ENCODE peak calls at places on chromosomes 7 and 10, in seven cellular contexts. One of them, this sample, is unnamed.

GRCh38 chr10:87841215-87841614 is 22.1 kb downstream of the KLLN start:
- DNase-seq in H1: no peak
- DNase-seq in trophoblast cell: no peak
- DNase-seq in neuronal stem cell: no peak
- DNase-seq in IMR-90: peak; percentile 52
- DNase-seq in mesendoderm: no peak
- DNase-seq in mesenchymal stem cell: no peak
- DNase-seq in this sample: no peak

GRCh38 chr7:118711631-118712156 is 487.2 kb downstream of the ANKRD7 start:
- DNase-seq in H1: no peak
- DNase-seq in trophoblast cell: no peak
- DNase-seq in neuronal stem cell: no peak
- DNase-seq in IMR-90: no peak
- DNase-seq in mesendoderm: no peak
- DNase-seq in mesenchymal stem cell: no peak
- DNase-seq in this sample: no peak

GRCh38 chr10:75191821-75192568 is 18.6 kb upstream of the VDAC2 start:
- DNase-seq in H1: no peak
- DNase-seq in trophoblast cell: peak; percentile 26
- DNase-seq in neuronal stem cell: no peak
- DNase-seq in IMR-90: peak; percentile 97
- DNase-seq in mesendoderm: peak; percentile 33
- DNase-seq in mesenchymal stem cell: peak; percentile 96
- DNase-seq in this sample: no peak

GRCh38 chr10:31723074-31723750 is 205.4 kb downstream of the ARHGAP12 start:
- DNase-seq in H1: no peak
- DNase-seq in trophoblast cell: peak; percentile 10
- DNase-seq in neuronal stem cell: no peak
- DNase-seq in IMR-90: peak; percentile 52
- DNase-seq in mesendoderm: no peak
- DNase-seq in mesenchymal stem cell: peak; percentile 29
- DNase-seq in this sample: no peak

GRCh38 chr10:114026189-114027040 is 17.3 kb upstream of the ADRB1 start:
- DNase-seq in H1: no peak
- DNase-seq in trophoblast cell: peak; percentile 40
- DNase-seq in neuronal stem cell: no peak
- DNase-seq in IMR-90: peak; percentile 53
- DNase-seq in mesendoderm: peak; percentile 72
- DNase-seq in mesenchymal stem cell: peak; percentile 86
- DNase-seq in this sample: no peak

GRCh38 chr10:28623483-28623882 is 53.8 kb upstream of the BAMBI start:
- DNase-seq in H1: no peak
- DNase-seq in trophoblast cell: no peak
- DNase-seq in neuronal stem cell: no peak
- DNase-seq in IMR-90: no peak
- DNase-seq in mesendoderm: no peak
- DNase-seq in mesenchymal stem cell: no peak
- DNase-seq in this sample: no peak

GRCh38 chr10:127976701-127977367 is 69.9 kb downstream of the PTPRE start:
- DNase-seq in H1: no peak
- DNase-seq in trophoblast cell: no peak
- DNase-seq in neuronal stem cell: no peak
- DNase-seq in IMR-90: no peak
- DNase-seq in mesendoderm: no peak
- DNase-seq in mesenchymal stem cell: peak; percentile 79
- DNase-seq in this sample: peak; percentile 4

GRCh38 chr10:33155720-33156638 is 178.5 kb downstream of the NRP1 start:
- DNase-seq in H1: no peak
- DNase-seq in trophoblast cell: peak; percentile 60
- DNase-seq in neuronal stem cell: no peak
- DNase-seq in IMR-90: peak; percentile 91
- DNase-seq in mesendoderm: peak; percentile 68
- DNase-seq in mesenchymal stem cell: peak; percentile 29
- DNase-seq in this sample: no peak

GRCh38 chr7:90763108-90763507 is 167.0 kb downstream of the CDK14 start:
- DNase-seq in H1: no peak
- DNase-seq in trophoblast cell: no peak
- DNase-seq in neuronal stem cell: no peak
- DNase-seq in IMR-90: no peak
- DNase-seq in mesendoderm: no peak
- DNase-seq in mesenchymal stem cell: no peak
- DNase-seq in this sample: no peak

GRCh38 chr10:78865518-78865835 is 203.3 kb upstream of the ZMIZ1 start:
- DNase-seq in H1: no peak
- DNase-seq in trophoblast cell: no peak
- DNase-seq in neuronal stem cell: no peak
- DNase-seq in IMR-90: peak; percentile 3
- DNase-seq in mesendoderm: no peak
- DNase-seq in mesenchymal stem cell: no peak
- DNase-seq in this sample: no peak

GRCh38 chr10:23157691-23158369 is 34.3 kb upstream of the PTF1A start:
- DNase-seq in H1: no peak
- DNase-seq in trophoblast cell: peak; percentile 46
- DNase-seq in neuronal stem cell: no peak
- DNase-seq in IMR-90: peak; percentile 39
- DNase-seq in mesendoderm: peak; percentile 73
- DNase-seq in mesenchymal stem cell: peak; percentile 63
- DNase-seq in this sample: peak; percentile 33

GRCh38 chr7:70420263-70420662 is 711.7 kb upstream of the GALNT17 start:
- DNase-seq in H1: no peak
- DNase-seq in trophoblast cell: no peak
- DNase-seq in neuronal stem cell: no peak
- DNase-seq in IMR-90: no peak
- DNase-seq in mesendoderm: no peak
- DNase-seq in mesenchymal stem cell: no peak
- DNase-seq in this sample: no peak

GRCh38 chr7:46625032-46625431 is 704.0 kb upstream of the IGFBP3 start:
- DNase-seq in H1: no peak
- DNase-seq in trophoblast cell: no peak
- DNase-seq in neuronal stem cell: no peak
- DNase-seq in IMR-90: no peak
- DNase-seq in mesendoderm: peak; percentile 31
- DNase-seq in mesenchymal stem cell: no peak
- DNase-seq in this sample: no peak

GRCh38 chr7:46616636-46617035 is 695.6 kb upstream of the IGFBP3 start:
- DNase-seq in H1: no peak
- DNase-seq in trophoblast cell: no peak
- DNase-seq in neuronal stem cell: no peak
- DNase-seq in IMR-90: peak; percentile 34
- DNase-seq in mesendoderm: peak; percentile 28
- DNase-seq in mesenchymal stem cell: peak; percentile 39
- DNase-seq in this sample: no peak

DNA sequence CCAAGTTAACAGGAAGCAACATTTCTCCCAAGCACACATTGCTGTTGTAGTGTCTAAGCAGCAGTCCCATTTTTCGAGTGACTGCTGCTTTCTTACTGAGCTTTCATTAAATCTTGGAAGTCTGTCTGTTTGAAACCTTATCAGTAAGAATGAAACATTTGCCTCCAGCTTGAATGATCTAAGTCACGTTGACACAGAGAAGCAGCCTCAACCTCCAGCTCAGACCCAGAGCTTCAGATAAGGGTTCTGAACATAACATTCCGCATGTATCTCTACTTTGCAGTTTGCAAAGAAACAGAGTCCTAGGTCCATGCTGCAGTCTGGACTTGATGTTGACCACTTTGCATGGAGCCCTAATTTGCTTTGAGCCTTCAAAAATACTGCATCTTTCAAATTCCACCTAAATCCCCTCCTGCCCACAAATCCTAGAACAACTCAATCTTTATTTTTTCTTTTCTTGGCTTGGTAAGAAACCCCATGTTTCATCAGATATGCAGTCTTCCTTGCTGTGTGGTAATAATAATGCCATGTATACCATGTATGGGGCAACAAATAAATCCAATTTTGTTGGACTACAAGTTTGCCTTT is 698.7 kb upstream of the IGFBP3 start:
- DNase-seq in H1: no peak
- DNase-seq in trophoblast cell: peak; percentile 61
- DNase-seq in neuronal stem cell: no peak
- DNase-seq in IMR-90: no peak
- DNase-seq in mesendoderm: no peak
- DNase-seq in mesenchymal stem cell: peak; percentile 19
- DNase-seq in this sample: no peak
- H3K23ac ChIP-seq in H1: no peak overlapping the region
- H3K23ac ChIP-seq in trophoblast cell: no peak overlapping the region
- H3K23ac ChIP-seq in neuronal stem cell: no peak overlapping the region
- H3K23ac ChIP-seq in IMR-90: no peak overlapping the region
- H3K23ac ChIP-seq in mesendoderm: no peak overlapping the region
- H3K23ac ChIP-seq in mesenchymal stem cell: no peak overlapping the region
- H3K23ac ChIP-seq in this sample: no peak overlapping the region

DNA sequence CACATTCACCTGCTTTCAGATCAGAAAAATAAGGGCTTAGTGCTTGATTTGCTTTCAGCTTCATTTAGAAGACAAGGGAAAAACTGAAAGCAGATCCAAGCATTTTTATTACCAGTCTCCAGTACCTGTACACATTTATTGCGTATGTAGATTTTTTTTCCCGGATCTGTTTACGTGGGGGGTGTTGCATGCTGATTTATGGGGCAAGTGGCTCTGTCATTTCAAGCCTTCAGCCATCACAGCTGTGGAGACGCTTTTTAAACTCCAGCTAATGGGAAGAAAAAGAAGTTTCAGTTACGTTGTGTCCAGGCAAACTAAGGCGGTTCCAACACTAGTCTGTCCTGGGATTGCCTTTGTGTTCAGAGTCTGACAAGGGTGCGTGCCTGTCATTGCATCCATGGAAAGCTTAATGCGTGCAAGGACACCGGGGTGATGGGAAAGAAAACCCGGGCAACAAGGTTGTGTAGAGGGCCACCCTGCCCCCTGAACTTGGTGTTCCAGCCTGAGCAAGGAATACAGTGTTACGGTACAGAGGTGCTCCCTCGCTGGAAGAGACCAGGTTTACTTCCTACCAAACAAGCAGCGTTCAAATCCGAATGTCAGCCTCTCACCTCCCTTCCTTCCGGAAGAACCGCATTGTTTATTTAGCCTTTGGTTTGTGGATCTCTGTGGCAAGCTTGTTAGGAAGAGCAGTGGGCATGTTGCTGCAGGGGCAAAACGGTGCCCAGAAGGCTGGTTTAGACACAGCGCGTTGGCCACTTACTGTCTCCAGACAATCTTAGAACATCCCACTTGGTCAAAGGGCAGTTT is 128.2 kb downstream of the FGFR2 start:
- DNase-seq in H1: no peak
- DNase-seq in trophoblast cell: no peak
- DNase-seq in neuronal stem cell: no peak
- DNase-seq in IMR-90: no peak
- DNase-seq in mesendoderm: no peak
- DNase-seq in mesenchymal stem cell: no peak
- DNase-seq in this sample: no peak
- H2BK5ac ChIP-seq in H1: no peak overlapping the region
- H2BK5ac ChIP-seq in trophoblast cell: no peak overlapping the region
- H2BK5ac ChIP-seq in neuronal stem cell: no peak overlapping the region
- H2BK5ac ChIP-seq in IMR-90: no peak overlapping the region
- H2BK5ac ChIP-seq in mesendoderm: no peak overlapping the region
- H2BK5ac ChIP-seq in mesenchymal stem cell: no peak overlapping the region
- H2BK5ac ChIP-seq in this sample: no peak overlapping the region

GRCh38 chr10:125148576-125148975 is 11.8 kb downstream of the CTBP2 start:
- DNase-seq in H1: no peak
- DNase-seq in trophoblast cell: no peak
- DNase-seq in neuronal stem cell: no peak
- DNase-seq in IMR-90: no peak
- DNase-seq in mesendoderm: no peak
- DNase-seq in mesenchymal stem cell: peak; percentile 32
- DNase-seq in this sample: no peak
- H3K4me1 ChIP-seq in H1: peaks cover 40% of the 10 kb centered on the region
- H3K4me1 ChIP-seq in trophoblast cell: peaks cover 18% of the 10 kb centered on the region
- H3K4me1 ChIP-seq in neuronal stem cell: no peaks in the 10 kb centered on the region
- H3K4me1 ChIP-seq in IMR-90: peaks cover 46% of the 10 kb centered on the region
- H3K4me1 ChIP-seq in mesendoderm: peaks cover 46% of the 10 kb centered on the region
- H3K4me1 ChIP-seq in mesenchymal stem cell: peaks cover 70% of the 10 kb centered on the region
- H3K4me1 ChIP-seq in this sample: peaks cover 25% of the 10 kb centered on the region

GRCh38 chr10:132526676-132527075 is 10.9 kb upstream of the INPP5A start:
- DNase-seq in H1: no peak
- DNase-seq in trophoblast cell: no peak
- DNase-seq in neuronal stem cell: no peak
- DNase-seq in IMR-90: peak; percentile 72
- DNase-seq in mesendoderm: no peak
- DNase-seq in mesenchymal stem cell: peak; percentile 69
- DNase-seq in this sample: no peak
- H3K23ac ChIP-seq in H1: no peak overlapping the region
- H3K23ac ChIP-seq in trophoblast cell: no peak overlapping the region
- H3K23ac ChIP-seq in neuronal stem cell: no peak overlapping the region
- H3K23ac ChIP-seq in IMR-90: no peak overlapping the region
- H3K23ac ChIP-seq in mesendoderm: no peak overlapping the region
- H3K23ac ChIP-seq in mesenchymal stem cell: no peak overlapping the region
- H3K23ac ChIP-seq in this sample: no peak overlapping the region

GRCh38 chr7:99543081-99543671 is 8.7 kb downstream of the FAM200A start:
- DNase-seq in H1: no peak
- DNase-seq in trophoblast cell: no peak
- DNase-seq in neuronal stem cell: no peak
- DNase-seq in IMR-90: no peak
- DNase-seq in mesendoderm: no peak
- DNase-seq in mesenchymal stem cell: no peak
- DNase-seq in this sample: no peak
- H2BK5ac ChIP-seq in H1: no peak overlapping the region
- H2BK5ac ChIP-seq in trophoblast cell: no peak overlapping the region
- H2BK5ac ChIP-seq in neuronal stem cell: no peak overlapping the region
- H2BK5ac ChIP-seq in IMR-90: no peak overlapping the region
- H2BK5ac ChIP-seq in mesendoderm: no peak overlapping the region
- H2BK5ac ChIP-seq in mesenchymal stem cell: no peak overlapping the region
- H2BK5ac ChIP-seq in this sample: no peak overlapping the region